ENCODE peak calls at places on chromosome 20, in seven cellular contexts. W is colonic mucosa; N is IMR-90; X is mucosa of descending colon; D is CD8-positive, alpha-beta memory T cell; A is transverse colon; P is HepG2. O is an unnamed sample.

GRCh38 chr20:45010399-45010828 is 44.1 kb downstream of the STK4 start:
- DNase-seq in W (no peak), N (peak; percentile 95), X (no peak), D (no peak), A (no peak), P (no peak), O (no peak)

GRCh38 chr20:17762873-17763557 is 63.2 kb downstream of the BANF2 start:
- DNase-seq in W (no peak), N (no peak), X (no peak), D (no peak), A (no peak), P (no peak), O (peak; percentile 26)

GRCh38 chr20:33339515-33340058 is 56.6 kb downstream of the BPIFB1 start:
- DNase-seq in W (no peak), N (no peak), X (no peak), D (no peak), A (no peak), P (peak; percentile 90), O (no peak)

GRCh38 chr20:32158943-32159660 is 48.4 kb downstream of the PLAGL2 start:
- DNase-seq in W (no peak), N (no peak), X (no peak), D (peak; percentile 16), A (no peak), P (no peak), O (no peak)

GRCh38 chr20:38934530-38934929 is 8.3 kb downstream of the FAM83D start:
- DNase-seq in W (no peak), N (no peak), X (no peak), D (no peak), A (no peak), P (no peak), O (no peak)

GRCh38 chr20:31717478-31717946 is 5.2 kb downstream of the BCL2L1 start:
- DNase-seq in W (no peak), N (no peak), X (no peak), D (no peak), A (no peak), P (no peak), O (no peak)

GRCh38 chr20:39004508-39004907 is 42.4 kb downstream of the DHX35 start:
- DNase-seq in W (peak; percentile 79), N (no peak), X (peak; percentile 79), D (peak; percentile 58), A (peak; percentile 74), P (no peak), O (peak; percentile 93)

GRCh38 chr20:59040682-59041081 is 1.9 kb downstream of the PRELID3B start:
- DNase-seq in W (peak; percentile 49), N (no peak), X (no peak), D (no peak), A (peak; percentile 33), P (no peak), O (peak; percentile 93)

GRCh38 chr20:44041001-44041400 is 126.3 kb downstream of the TOX2 start:
- DNase-seq in W (no peak), N (no peak), X (no peak), D (no peak), A (no peak), P (no peak), O (no peak)

GRCh38 chr20:31908424-31908823 is 38.0 kb downstream of the TTLL9 start:
- DNase-seq in W (no peak), N (no peak), X (no peak), D (no peak), A (no peak), P (no peak), O (peak; percentile 4)

GRCh38 chr20:3752386-3752759 is 15.2 kb downstream of the ADISSP start:
- DNase-seq in W (no peak), N (no peak), X (no peak), D (no peak), A (no peak), P (no peak), O (peak; percentile 57)

GRCh38 chr20:3753501-3754257 is 13.9 kb downstream of the ADISSP start:
- DNase-seq in W (no peak), N (no peak), X (no peak), D (no peak), A (no peak), P (no peak), O (no peak)

GRCh38 chr20:3753098-3753497 is 14.5 kb downstream of the ADISSP start:
- DNase-seq in W (peak; percentile 72), N (peak; percentile 73), X (no peak), D (peak; percentile 65), A (peak; percentile 69), P (peak; percentile 71), O (peak; percentile 64)

GRCh38 chr20:3751284-3751663 is 16.3 kb downstream of the ADISSP start:
- DNase-seq in W (no peak), N (no peak), X (no peak), D (no peak), A (no peak), P (no peak), O (no peak)

DNA sequence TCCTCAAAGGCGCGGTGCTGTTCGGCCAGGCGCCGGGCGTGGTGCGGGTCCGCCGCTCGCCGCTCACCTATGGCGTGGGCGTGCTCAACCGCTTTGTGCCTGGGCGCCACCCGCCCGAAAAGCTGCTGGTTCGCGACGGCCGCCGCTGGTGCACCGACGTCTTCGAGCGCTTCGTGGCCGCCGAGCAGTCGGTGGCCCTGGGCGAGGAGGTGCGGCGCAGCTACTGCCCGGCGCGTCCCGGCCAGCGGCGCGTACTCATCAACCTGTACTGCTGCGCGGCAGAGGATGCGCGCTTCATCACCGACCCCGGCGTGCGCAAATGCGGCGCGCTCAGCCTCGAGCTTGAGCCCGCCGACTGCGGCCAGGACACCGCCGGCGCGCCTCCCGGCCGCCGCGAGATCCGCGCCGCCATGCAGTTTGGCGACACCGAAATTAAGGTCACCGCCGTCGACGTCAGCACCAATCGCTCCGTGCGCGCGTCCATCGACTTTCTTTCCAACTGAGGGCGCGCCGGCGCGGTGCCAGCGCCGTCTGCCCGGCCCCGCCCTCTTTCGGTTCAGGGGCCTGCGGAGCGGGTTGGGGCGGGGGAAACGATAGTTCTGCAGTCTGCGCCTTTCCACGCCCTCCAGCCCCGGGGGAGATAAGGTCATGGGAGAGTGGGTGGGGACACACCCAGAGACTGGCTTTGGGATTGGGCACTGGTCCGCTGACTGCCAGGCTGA is 15.7 kb downstream of the ADISSP start:
- DNase-seq in W (peak; percentile 67), N (no peak), X (peak; percentile 70), D (peak; percentile 61), A (peak; percentile 68), P (no peak), O (peak; percentile 72)
- H3K4me3 ChIP-seq in W (peak overlapping the region; percentile 34), N (no peak overlapping the region), X (no peak overlapping the region), D (no peak overlapping the region), A (no peak overlapping the region), P (no peak overlapping the region), O (peak overlapping the region; percentile 42)

DNA sequence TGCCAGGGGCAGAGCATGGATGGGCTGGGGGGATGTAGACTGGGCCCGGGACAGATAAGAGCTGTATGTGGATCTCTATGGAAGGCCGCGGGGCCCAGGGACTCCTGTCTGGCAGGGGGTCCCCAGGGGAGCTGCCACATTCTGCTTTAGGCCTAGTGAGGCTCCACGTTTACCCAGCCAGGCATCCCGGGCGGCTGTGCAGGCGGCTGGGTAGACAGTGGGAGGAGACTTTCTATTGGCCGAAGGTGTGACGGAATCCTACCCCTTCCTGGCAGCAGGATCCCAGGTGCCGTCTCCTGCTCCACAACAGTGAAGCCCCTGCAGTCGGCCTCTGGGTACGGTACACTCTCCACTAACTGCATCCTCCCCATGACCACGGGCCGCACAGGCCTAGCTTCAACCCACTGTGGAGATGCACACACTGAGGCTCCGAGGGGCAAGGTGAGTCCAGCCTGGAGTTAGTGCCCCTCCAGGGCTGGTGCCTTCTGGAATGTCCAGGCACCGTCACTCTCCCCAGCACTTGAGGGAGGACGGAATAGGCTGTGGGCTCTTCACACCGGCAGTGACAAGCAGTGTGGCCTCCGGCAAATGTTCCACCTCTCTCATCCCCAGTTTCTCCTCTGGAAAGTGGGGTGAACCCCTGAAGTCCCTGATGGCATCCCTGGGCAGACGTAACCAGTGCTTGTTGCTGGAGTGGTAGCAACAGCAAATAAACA is 36.8 kb upstream of the ZBP1 start:
- DNase-seq in W (peak; percentile 15), N (no peak), X (peak; percentile 38), D (peak; percentile 44), A (no peak), P (no peak), O (no peak)
- H3K4me1 ChIP-seq in W (no peaks in the 10 kb centered on the region), N (no peaks in the 10 kb centered on the region), X (no peaks in the 10 kb centered on the region), D (peaks cover 22% of the 10 kb centered on the region), A (peaks cover 6% of the 10 kb centered on the region), P (peaks cover 13% of the 10 kb centered on the region), O (no peaks in the 10 kb centered on the region)

GRCh38 chr20:10739134-10739533 is 65.3 kb upstream of the JAG1 start:
- DNase-seq in W (no peak), N (no peak), X (no peak), D (no peak), A (no peak), P (no peak), O (no peak)

GRCh38 chr20:10735195-10735949 is 61.6 kb upstream of the JAG1 start:
- DNase-seq in W (no peak), N (peak; percentile 29), X (no peak), D (no peak), A (no peak), P (no peak), O (no peak)

GRCh38 chr20:10741060-10741459 is 67.3 kb upstream of the JAG1 start:
- DNase-seq in W (no peak), N (no peak), X (no peak), D (no peak), A (no peak), P (no peak), O (no peak)

GRCh38 chr20:10739575-10739974 is 65.8 kb upstream of the JAG1 start:
- DNase-seq in W (peak; percentile 44), N (no peak), X (no peak), D (no peak), A (peak; percentile 38), P (no peak), O (peak; percentile 56)
- H3K4me3 ChIP-seq in W (no peak overlapping the region), N (peak overlapping the region; percentile 32), X (no peak overlapping the region), D (no peak overlapping the region), A (no peak overlapping the region), P (peak overlapping the region; percentile 27), O (no peak overlapping the region)

DNA sequence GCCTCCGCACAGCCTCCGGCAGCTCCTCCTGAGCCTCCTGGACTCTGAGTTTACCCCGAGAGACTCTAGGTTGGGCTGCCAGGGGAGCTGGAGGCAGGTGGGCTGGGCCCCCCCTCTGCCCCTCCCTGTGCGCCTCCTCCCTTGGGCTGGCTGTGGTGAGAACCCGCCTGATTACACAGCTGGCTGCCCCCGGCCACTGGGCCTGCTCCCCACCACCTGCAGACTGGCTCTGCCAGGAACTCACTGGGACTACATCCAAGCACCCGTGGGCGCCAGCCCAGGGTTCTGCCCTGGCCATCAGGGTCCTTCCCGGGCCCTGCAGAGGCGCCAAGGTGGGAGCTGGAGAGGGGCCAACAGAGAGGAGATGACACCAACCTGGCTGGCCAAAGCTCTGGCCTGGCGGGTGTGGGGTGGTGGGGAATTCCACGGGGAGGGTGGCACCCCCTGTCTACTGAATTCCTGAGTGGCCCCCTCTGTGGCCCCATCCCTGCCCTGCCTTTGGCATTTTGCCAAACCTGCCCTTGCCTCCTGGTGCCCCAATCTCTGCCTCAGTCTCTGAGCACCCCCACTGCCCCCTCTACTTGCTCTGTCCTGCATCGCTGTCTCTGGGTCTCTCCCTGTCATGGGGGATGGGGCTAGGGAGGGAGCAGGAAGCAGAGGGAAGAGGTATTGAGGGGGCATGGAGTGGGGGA is 21.9 kb upstream of the CDH22 start:
- DNase-seq in W (no peak), N (no peak), X (no peak), D (no peak), A (no peak), P (no peak), O (no peak)
- H3K4me1 ChIP-seq in W (no peaks in the 10 kb centered on the region), N (no peaks in the 10 kb centered on the region), X (no peaks in the 10 kb centered on the region), D (no peaks in the 10 kb centered on the region), A (peaks cover 9% of the 10 kb centered on the region), P (peaks cover 26% of the 10 kb centered on the region), O (no peaks in the 10 kb centered on the region)

O was measured in small intestine.